ENCODE peak calls at places on chromosomes 13 and 19, in four cellular contexts. I is breast epithelium; C is DMS53; K is activated naive CD4-positive, alpha-beta T cell treated with anti-CD3 and anti-CD28 coated beads for 36 hours. G is an unnamed sample.
A peak's percentile ranks its signal among the peaks of the same experiment; 100 is the strongest.

GRCh38 chr19:51514866-51515481 is 13.4 kb upstream of the SIGLEC12 start:
- DNase-seq in C (peak; percentile 58), K (peak; percentile 31), I (no peak), G (no peak)

GRCh38 chr13:111111376-111111937 is 3.7 kb upstream of the ARHGEF7 start:
- DNase-seq in K (no peak), I (no peak), C (no peak), G (no peak)

GRCh38 chr19:32830231-32831014 is 39.1 kb downstream of the SLC7A9 start:
- DNase-seq in I (no peak), C (no peak), K (no peak), G (no peak)

GRCh38 chr13:69793803-69794453 is 313.7 kb upstream of the ATXN8OS start:
- DNase-seq in I (no peak), K (no peak), C (no peak), G (no peak)

GRCh38 chr13:62294210-62294609 is 878.6 kb upstream of the PCDH20 start:
- DNase-seq in K (no peak), C (no peak), I (no peak), G (no peak)

GRCh38 chr19:409515-410242 is 732 bp upstream of the C2CD4C start:
- DNase-seq in I (peak; percentile 43), C (peak; percentile 45), K (no peak), G (no peak)

GRCh38 chr13:74066937-74067336 is 67.3 kb downstream of the KLF12 start:
- DNase-seq in C (no peak), I (no peak), K (no peak), G (no peak)

GRCh38 chr13:50451609-50452008 is 391.9 kb downstream of the DLEU7 start:
- DNase-seq in K (no peak), I (no peak), C (no peak), G (no peak)

GRCh38 chr13:74442751-74443150 is 308.5 kb upstream of the KLF12 start:
- DNase-seq in K (no peak), C (no peak), I (no peak), G (no peak)

GRCh38 chr13:99577934-99578917 is 77.0 kb downstream of the TM9SF2 start:
- DNase-seq in I (no peak), K (no peak), C (no peak), G (no peak)

GRCh38 chr13:97249093-97249787 is 27.1 kb downstream of the MBNL2 start:
- DNase-seq in K (no peak), I (no peak), C (no peak), G (no peak)

G was measured in naive thymus-derived CD8-positive, alpha-beta T cell.